ENCODE peak calls at places on chromosomes 4 and X, in six cellular contexts. S, Z, F, W, O and U are unnamed samples.

GRCh38 chr4:93731448-93731847 is 97.1 kb upstream of the ATOH1 start:
- DNase-seq in F (no peak), S (no peak), Z (no peak), W (no peak), O (no peak), U (peak; percentile 7)

GRCh38 chrX:154805696-154806091 is 409 bp upstream of the MPP1 start:
- DNase-seq in W (no peak), F (no peak), S (no peak), O (no peak), Z (no peak), U (no peak)

GRCh38 chr4:124486423-124486822 is 226.1 kb downstream of the ANKRD50 start:
- DNase-seq in O (no peak), W (peak; percentile 23), F (no peak), S (no peak), Z (no peak), U (no peak)

GRCh38 chrX:49710744-49711319 is 15.0 kb upstream of the PAGE1 start:
- DNase-seq in O (no peak), Z (no peak), W (peak; percentile 1), F (no peak), S (no peak), U (no peak)

GRCh38 chr4:1462768-1463075 is 56.5 kb upstream of the NKX1-1 start:
- DNase-seq in S (no peak), Z (no peak), W (no peak), F (no peak), O (no peak), U (peak; percentile 24)

GRCh38 chrX:143648705-143649104 is 12.8 kb upstream of the SLITRK4 start:
- DNase-seq in Z (no peak), S (no peak), W (no peak), F (no peak), O (no peak), U (no peak)

GRCh38 chr4:1171306-1172227 is 816 bp downstream of the SPON2 start:
- DNase-seq in Z (no peak), S (no peak), O (no peak), W (no peak), F (no peak), U (peak; percentile 68)

GRCh38 chr4:156169011-156169410 is 215.3 kb upstream of the CTSO start:
- DNase-seq in W (peak; percentile 3), Z (peak; percentile 17), O (no peak), S (no peak), F (no peak), U (no peak)

GRCh38 chr4:110122201-110122600 is 76.2 kb downstream of the ELOVL6 start:
- DNase-seq in F (no peak), Z (no peak), S (no peak), O (no peak), W (no peak), U (no peak)

GRCh38 chr4:173367285-173367684 is 3.5 kb upstream of the SAP30 start:
- DNase-seq in Z (no peak), W (no peak), O (no peak), F (no peak), S (no peak), U (no peak)

GRCh38 chr4:6848717-6849305 is 60.8 kb upstream of the TBC1D14 start:
- DNase-seq in W (no peak), S (no peak), Z (no peak), F (no peak), O (no peak), U (no peak)

GRCh38 chrX:19814240-19814639 is 73.2 kb downstream of the SH3KBP1 start:
- DNase-seq in W (peak; percentile 2), F (no peak), S (no peak), O (no peak), Z (peak; percentile 5), U (no peak)

GRCh38 chr4:40204507-40205258 is 7.9 kb downstream of the RHOH start:
- DNase-seq in F (no peak), Z (no peak), S (no peak), O (no peak), W (no peak), U (no peak)

GRCh38 chrX:18638397-18638796 is 33.5 kb downstream of the RS1 start:
- DNase-seq in S (no peak), Z (no peak), O (no peak), F (no peak), W (no peak), U (no peak)

GRCh38 chr4:31194823-31195222 is 474.7 kb downstream of the PCDH7 start:
- DNase-seq in F (no peak), W (no peak), Z (no peak), S (no peak), O (no peak), U (no peak)

GRCh38 chrX:153060095-153060445 is 3.8 kb downstream of the PNMA3 start:
- DNase-seq in F (no peak), O (no peak), Z (no peak), W (no peak), S (no peak), U (no peak)

DNA sequence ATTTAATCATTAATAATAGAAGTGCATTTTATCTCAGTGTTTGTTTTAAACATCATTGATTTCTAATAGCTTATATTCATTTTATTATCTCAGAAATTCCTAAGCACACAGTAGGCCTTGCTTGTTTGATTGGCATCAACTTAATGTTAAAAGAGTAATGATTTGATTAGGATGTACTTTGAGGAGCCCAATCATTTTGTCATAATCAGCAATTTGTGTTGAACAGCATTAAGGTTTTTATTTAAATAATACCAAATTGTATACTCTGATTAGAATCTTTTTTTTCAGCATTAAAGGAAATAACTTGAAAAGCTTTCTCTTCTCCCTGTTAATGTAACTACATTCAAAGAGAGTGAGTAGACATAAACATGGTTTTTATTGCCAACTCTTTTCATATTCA is 2262.0 kb upstream of the TENM3 start:
- DNase-seq in O (no peak), S (no peak), W (no peak), Z (no peak), F (no peak), U (no peak)
- TF ChIP-seq CHD2 in O (no peak), S (no peak), W (no peak), Z (no peak), F (no peak), U (no peak)

GRCh38 chrX:97740886-97741285 is 857.2 kb downstream of the RPA4 start:
- DNase-seq in O (no peak), S (no peak), Z (no peak), F (no peak), W (no peak), U (no peak)
- TF ChIP-seq CHD2 in O (no peak), S (no peak), Z (no peak), F (no peak), W (no peak), U (no peak)

GRCh38 chr4:76458829-76459228 is 23.8 kb downstream of the SHROOM3 start:
- DNase-seq in W (no peak), S (no peak), Z (no peak), F (no peak), O (no peak), U (no peak)
- TF ChIP-seq CHD2 in W (no peak), S (no peak), Z (no peak), F (no peak), O (no peak), U (no peak)

DNA sequence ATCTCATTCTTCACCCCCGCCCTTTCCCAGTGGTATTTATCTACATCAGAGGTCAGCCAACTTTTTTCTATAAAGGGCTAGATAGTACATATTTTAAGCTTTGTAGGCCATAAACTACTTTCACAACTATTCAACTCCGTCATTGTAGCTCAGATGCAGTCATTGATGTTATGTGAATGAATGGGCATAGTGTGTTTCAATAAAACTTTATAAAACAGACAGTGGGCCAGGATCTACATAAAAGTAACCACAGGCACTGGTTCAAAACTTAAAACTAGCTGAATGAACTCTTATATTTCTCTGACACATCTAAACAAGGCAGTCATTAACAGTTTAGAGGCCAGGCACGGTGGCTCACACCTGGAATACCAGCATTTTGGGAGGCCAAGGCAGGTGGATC is 30.4 kb upstream of the TCEANC start:
- DNase-seq in Z (no peak), S (no peak), O (no peak), F (no peak), W (no peak), U (no peak)
- TF ChIP-seq CHD2 in Z (no peak), S (no peak), O (no peak), F (no peak), W (no peak), U (no peak)

GRCh38 chr4:48767055-48767454 is 13.0 kb downstream of the FRYL start:
- DNase-seq in F (no peak), S (no peak), W (no peak), O (no peak), Z (no peak), U (no peak)
- TF ChIP-seq CHD2 in F (no peak), S (no peak), W (no peak), O (no peak), Z (no peak), U (no peak)

DNA sequence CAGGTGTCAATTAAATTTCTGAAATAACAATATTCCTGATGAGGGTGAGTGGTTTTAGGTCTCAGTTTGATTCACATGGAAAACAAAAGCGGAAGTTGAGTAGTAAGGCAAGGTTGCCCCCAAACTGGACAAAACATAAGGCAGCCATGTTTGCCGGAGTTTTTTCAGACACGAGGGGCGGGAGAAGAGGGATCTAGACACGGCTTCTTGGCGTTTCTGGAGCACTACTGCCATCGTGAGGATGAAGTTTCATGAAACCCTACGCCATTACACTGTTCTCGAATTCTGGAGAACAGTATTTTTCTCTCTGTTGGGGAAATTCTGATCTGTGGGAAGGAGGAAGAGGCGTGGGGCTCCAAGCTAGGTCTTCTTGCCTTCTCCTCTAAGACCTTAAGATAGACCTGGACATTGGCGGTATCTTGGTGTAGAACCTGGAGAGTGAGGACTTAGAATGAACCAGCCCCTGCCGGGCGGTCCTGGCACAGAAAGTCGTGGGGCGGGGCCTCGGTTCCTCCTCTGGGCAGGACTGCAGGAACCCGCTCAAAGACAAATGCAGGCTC is 160.3 kb downstream of the OR13H1 start:
- DNase-seq in O (no peak), S (peak; percentile 55), Z (no peak), W (no peak), F (peak; percentile 87), U (peak; percentile 64)
- TF ChIP-seq CHD2 in O (no peak), S (no peak), Z (no peak), W (no peak), F (no peak), U (no peak)

DNA sequence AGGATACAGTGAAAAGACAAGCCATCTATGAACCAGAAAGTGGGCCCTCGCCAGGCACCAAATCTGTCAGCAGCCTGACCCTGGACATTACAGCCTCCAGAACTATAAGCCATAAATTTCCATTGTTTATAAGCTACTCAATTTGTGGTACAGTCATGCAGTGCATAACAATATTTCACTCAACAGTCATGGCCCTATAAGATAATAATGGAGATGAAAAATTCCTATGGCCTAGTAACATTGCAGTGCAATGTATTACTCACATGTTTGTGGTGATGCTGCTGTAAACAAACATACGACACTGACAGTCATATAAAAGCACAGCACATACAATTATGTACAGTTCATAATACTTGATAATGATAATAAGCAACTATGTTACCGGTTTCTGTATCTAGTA is 17.1 kb upstream of the TLR1 start:
- DNase-seq in F (no peak), O (no peak), Z (no peak), S (no peak), W (no peak), U (no peak)
- TF ChIP-seq CHD2 in F (no peak), O (no peak), Z (no peak), S (no peak), W (no peak), U (no peak)